ENCODE peak calls at places on chromosomes 11 and 22, in four cellular contexts. A, J, D and E are unnamed samples.

GRCh38 chr11:79087238-79087956 is 353.4 kb downstream of the TENM4 start:
- DNase-seq in D (no peak), A (no peak), J (no peak), E (no peak)

GRCh38 chr22:37223965-37224551 is 11.8 kb upstream of the SSTR3 start:
- DNase-seq in J (no peak), D (no peak), A (no peak), E (no peak)

GRCh38 chr11:131690362-131690761 is 319.9 kb downstream of the NTM start:
- DNase-seq in A (no peak), J (no peak), D (no peak), E (no peak)

GRCh38 chr11:95338430-95338991 is 107.5 kb upstream of the SESN3 start:
- DNase-seq in D (no peak), A (no peak), J (peak), E (no peak)

GRCh38 chr22:29216011-29216872 is 10.5 kb downstream of the EMID1 start:
- DNase-seq in J (no peak), A (no peak), D (no peak), E (no peak)

GRCh38 chr11:44765026-44765595 is 38.3 kb downstream of the TSPAN18 start:
- DNase-seq in J (no peak), A (no peak), D (no peak), E (no peak)

GRCh38 chr11:93733474-93733873 is 7.8 kb downstream of the TAF1D start:
- DNase-seq in D (no peak), A (no peak), J (no peak), E (no peak)

GRCh38 chr11:10809373-10810199 is 860 bp upstream of the EIF4G2 start:
- DNase-seq in A (peak), J (peak), D (no peak), E (no peak)

GRCh38 chr11:102459393-102459792 is 6.8 kb upstream of the TMEM123 start:
- DNase-seq in D (no peak), A (no peak), J (no peak), E (no peak)

GRCh38 chr22:36160499-36160942 is at the start of gene APOL3:
- DNase-seq in A (peak), J (peak), D (no peak), E (no peak)

GRCh38 chr11:72220696-72221363 is 3.7 kb upstream of the INPPL1 start:
- DNase-seq in J (no peak), A (no peak), D (no peak), E (no peak)

GRCh38 chr11:1360181-1360834 is 29.4 kb upstream of the BRSK2 start:
- DNase-seq in A (no peak), J (no peak), D (no peak), E (no peak)

GRCh38 chr11:63490551-63491239 is at the start of gene PLAAT5:
- DNase-seq in D (no peak), A (no peak), J (peak), E (peak)

GRCh38 chr22:31160328-31160978 is 471 bp downstream of the RNF185 start:
- DNase-seq in D (no peak), A (peak), J (peak), E (no peak)

GRCh38 chr11:50192743-50193142 is 160.1 kb downstream of the OR4C45 start:
- DNase-seq in A (no peak), J (no peak), D (no peak), E (no peak)

GRCh38 chr11:68082478-68082877 is 38.7 kb downstream of the CHKA start:
- DNase-seq in A (no peak), D (no peak), J (no peak), E (no peak)

GRCh38 chr22:50672471-50673230 is at the start of gene SHANK3:
- DNase-seq in J (peak), D (no peak), A (no peak), E (no peak)

GRCh38 chr11:14393889-14394288 is 34.9 kb upstream of the RRAS2 start:
- DNase-seq in J (no peak), A (no peak), D (no peak), E (no peak)

GRCh38 chr11:121372671-121373429 is 79.3 kb upstream of the SORL1 start:
- DNase-seq in A (no peak), D (no peak), J (no peak), E (no peak)

GRCh38 chr11:3989251-3989650 is 105.3 kb upstream of the RRM1 start:
- DNase-seq in D (no peak), A (no peak), J (peak), E (no peak)

GRCh38 chr11:57205046-57205671 is 23.4 kb downstream of the LRRC55 start:
- DNase-seq in J (no peak), A (no peak), D (no peak), E (no peak)

GRCh38 chr11:119993732-119994131 is 144.2 kb downstream of the TRIM29 start:
- DNase-seq in J (no peak), D (no peak), A (no peak), E (peak)

GRCh38 chr11:66559141-66559861 is 9.1 kb downstream of the CTSF start:
- DNase-seq in A (peak), J (peak), D (no peak), E (no peak)

GRCh38 chr11:104146943-104147342 is 17.0 kb downstream of the PDGFD start:
- DNase-seq in J (no peak), A (no peak), D (no peak), E (no peak)

GRCh38 chr22:26674211-26675190 is 17.1 kb downstream of the MIAT start:
- DNase-seq in J (no peak), D (no peak), A (no peak), E (no peak)

GRCh38 chr22:36197065-36197440 is 4.6 kb downstream of the APOL4 start:
- DNase-seq in A (no peak), D (no peak), J (peak), E (no peak)

GRCh38 chr11:96014234-96014633 is 90.3 kb upstream of the MTMR2 start:
- DNase-seq in A (peak), J (no peak), D (no peak), E (no peak)

GRCh38 chr22:37848587-37849088 is 581 bp upstream of the EIF3L start:
- DNase-seq in J (no peak), D (no peak), A (no peak), E (no peak)

GRCh38 chr11:111427471-111427912 is 48.4 kb upstream of the POU2AF1 start:
- DNase-seq in A (no peak), D (no peak), J (peak), E (no peak)

GRCh38 chr11:102345923-102346322 is 1.1 kb upstream of the BIRC2 start:
- DNase-seq in J (no peak), D (no peak), A (no peak), E (no peak)

GRCh38 chr11:47152953-47153950 is 23.4 kb downstream of the ARFGAP2 start:
- DNase-seq in J (peak), D (peak), A (peak), E (peak)